ENCODE peak calls at places on chromosomes 11 and 22, in five cellular contexts. V, R, K, J and S are unnamed samples.

GRCh38 chr11:105392546-105392945 is 217.3 kb upstream of the GRIA4 start:
- DNase-seq in J (no peak), R (no peak), K (no peak), V (peak), S (no peak)

GRCh38 chr11:34624069-34624468 is 3.2 kb downstream of the EHF start:
- DNase-seq in V (no peak), J (peak), R (peak), K (no peak), S (no peak)

GRCh38 chr11:109223441-109223840 is 198.5 kb upstream of the C11orf87 start:
- DNase-seq in R (no peak), K (no peak), V (no peak), J (no peak), S (no peak)

GRCh38 chr22:20038574-20038973 is 17.7 kb downstream of the TANGO2 start:
- DNase-seq in K (no peak), V (no peak), R (no peak), J (no peak), S (no peak)

GRCh38 chr22:30586414-30586813 is 5.3 kb downstream of the PES1 start:
- DNase-seq in J (no peak), R (no peak), V (no peak), K (no peak), S (no peak)

GRCh38 chr11:45168366-45169130 is 22.1 kb downstream of the PRDM11 start:
- DNase-seq in J (no peak), V (no peak), K (no peak), R (no peak), S (no peak)

GRCh38 chr11:132022718-132023117 is 652.3 kb downstream of the NTM start:
- DNase-seq in J (no peak), V (no peak), R (no peak), K (peak), S (no peak)

GRCh38 chr22:35437038-35437437 is 37.1 kb downstream of the MCM5 start:
- DNase-seq in J (no peak), K (no peak), R (no peak), V (no peak), S (no peak)

GRCh38 chr11:123195182-123196059 is at the start of gene CLMP:
- DNase-seq in K (peak), R (peak), J (no peak), V (peak), S (no peak)

GRCh38 chr11:120660024-120660565 is 148.5 kb downstream of the GRIK4 start:
- DNase-seq in K (peak), J (no peak), V (peak), R (peak), S (peak)

GRCh38 chr22:37803195-37803635 is 4.5 kb upstream of the GCAT start:
- DNase-seq in V (no peak), J (no peak), K (no peak), R (no peak), S (no peak)

GRCh38 chr22:37802310-37803194 is 5.2 kb upstream of the GCAT start:
- DNase-seq in K (peak), V (peak), J (no peak), R (peak), S (peak)

GRCh38 chr22:37804886-37805857 is 2.6 kb upstream of the GCAT start:
- DNase-seq in J (no peak), V (peak), K (peak), R (peak), S (no peak)

GRCh38 chr22:37804502-37804885 is 3.2 kb upstream of the GCAT start:
- DNase-seq in J (no peak), R (peak), K (no peak), V (peak), S (no peak)

GRCh38 chr22:37803636-37804371 is 3.9 kb upstream of the GCAT start:
- DNase-seq in K (no peak), R (peak), J (no peak), V (no peak), S (no peak)
- H3K4me3 ChIP-seq in K (no peak), R (no peak), J (no peak), V (no peak), S (no peak)

DNA sequence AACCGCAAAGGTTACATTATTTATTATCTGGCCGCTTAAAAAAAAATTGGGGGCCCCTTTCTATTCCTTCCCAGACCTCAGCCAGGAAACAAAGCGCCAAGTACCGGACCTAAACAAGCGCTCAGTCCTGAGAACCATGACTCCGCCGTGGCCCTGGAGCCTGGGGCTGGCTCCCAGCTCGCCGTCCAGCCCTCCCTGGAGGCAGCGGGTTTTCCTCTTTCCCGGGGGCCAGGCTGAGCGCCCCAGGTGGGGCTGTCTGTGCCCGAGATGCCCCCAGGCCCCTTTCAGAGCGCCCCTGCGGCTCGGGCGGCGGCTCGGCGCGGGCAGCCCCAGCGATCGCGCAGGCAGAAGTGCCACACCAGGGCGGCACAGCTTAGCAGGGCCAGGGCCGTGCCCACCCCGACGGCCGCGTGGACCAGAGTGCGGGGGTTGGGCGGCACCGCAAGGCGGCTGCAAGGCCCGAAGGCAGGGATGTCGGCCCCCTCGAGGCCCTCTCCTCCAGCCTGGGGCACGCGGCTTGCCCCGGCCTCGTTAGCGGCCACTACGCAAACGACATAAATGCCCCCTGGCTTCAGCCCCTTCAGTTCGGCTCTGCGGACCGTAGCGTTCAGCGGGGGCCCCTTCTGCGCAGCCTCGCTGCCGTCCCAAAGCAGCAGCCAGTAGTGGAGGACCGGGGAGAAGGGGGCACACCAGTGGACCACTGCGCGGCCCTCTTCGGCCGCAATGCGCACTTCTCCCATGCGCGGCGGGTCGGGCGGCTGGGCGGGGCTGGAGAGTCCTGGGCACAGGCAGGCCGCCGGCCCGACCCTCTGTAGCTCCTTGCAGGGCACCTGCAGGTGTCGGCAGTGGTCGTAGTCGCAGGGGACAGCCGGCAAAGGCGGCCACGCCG is 1.6 kb downstream of the LRRN4CL start:
- DNase-seq in J (no peak), V (no peak), K (no peak), R (no peak), S (no peak)
- H3K4me3 ChIP-seq in J (no peak), V (peak), K (no peak), R (peak), S (no peak)

DNA sequence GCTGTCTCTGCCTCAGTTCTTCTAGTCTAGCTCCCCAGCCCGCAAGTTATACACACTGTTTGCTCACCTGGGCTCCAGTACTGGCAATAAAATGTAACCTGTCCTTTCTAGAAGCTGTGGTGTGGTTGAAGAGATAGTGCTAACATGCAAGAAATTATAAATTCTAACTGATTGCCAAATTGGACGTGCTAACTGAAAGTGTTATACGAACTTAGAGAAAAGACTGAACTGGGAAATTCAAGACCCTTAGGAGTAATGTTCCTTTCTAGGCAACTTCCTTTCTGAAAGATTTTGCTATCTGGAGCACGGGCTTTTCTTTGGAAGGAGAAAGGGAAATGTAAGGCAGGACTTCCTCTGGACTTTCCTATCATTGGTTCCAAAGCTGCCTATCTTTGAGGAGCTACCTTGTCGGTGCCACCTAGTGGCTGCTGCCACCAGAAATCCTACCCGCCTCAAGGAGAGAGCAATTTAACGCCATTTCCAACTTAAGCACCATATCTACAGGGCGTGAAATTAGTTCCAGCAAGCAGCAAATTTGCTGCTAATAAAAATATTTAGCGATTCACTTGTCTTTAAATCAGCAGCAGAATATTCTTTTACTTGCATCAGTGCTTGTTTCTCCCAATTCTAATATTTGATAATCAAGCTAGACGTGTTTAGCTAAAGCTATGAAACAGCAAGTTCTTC is 12.7 kb upstream of the TMEM218 start:
- DNase-seq in R (peak), V (peak), J (peak), K (peak), S (peak)
- H3K4me3 ChIP-seq in R (no peak), V (peak), J (peak), K (no peak), S (no peak)

DNA sequence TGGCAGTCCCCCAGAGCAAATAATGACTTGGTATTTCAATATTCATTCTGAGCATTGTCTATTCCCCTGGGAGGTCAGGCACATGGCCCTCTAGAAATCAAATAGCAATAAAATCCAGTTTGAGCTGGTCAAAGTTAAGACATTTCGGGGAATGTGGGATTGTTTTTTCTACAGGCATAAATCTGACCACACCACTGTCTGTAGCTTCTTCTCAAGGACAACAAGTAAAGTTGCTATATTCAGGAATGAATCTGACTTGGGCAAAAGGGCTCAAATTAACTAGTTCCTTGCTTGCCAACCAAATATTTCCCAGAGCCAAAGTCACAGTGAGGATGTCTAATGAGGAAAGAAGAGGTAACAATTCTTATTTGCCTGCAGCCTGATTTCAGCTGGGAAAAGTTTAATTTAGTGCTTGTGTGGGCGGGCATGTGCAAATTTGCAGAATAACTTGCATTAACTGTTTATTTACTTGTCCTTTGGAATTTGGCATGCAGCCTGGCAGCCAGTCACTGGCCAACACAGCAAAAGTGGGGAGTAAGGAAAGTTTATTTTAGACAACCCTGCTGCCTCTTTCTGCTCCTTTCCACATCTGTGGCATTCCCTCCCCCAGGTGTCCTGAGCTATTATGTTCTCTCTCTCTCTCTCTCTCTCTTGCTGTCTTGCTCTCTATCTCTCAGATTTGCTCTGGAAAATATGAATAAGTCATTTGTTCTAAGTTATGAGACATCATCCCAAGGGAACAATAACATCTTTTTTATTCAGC is 51.2 kb upstream of the ARHGAP20 start:
- DNase-seq in V (peak), K (peak), R (peak), J (no peak), S (no peak)
- H3K4me3 ChIP-seq in V (peak), K (no peak), R (no peak), J (no peak), S (no peak)